ENCODE peak calls at places on chromosomes 16 and 17, in five cellular contexts. W is CD4-positive, alpha-beta T cell; X is NCI-H1436; S is NAMALWA; D is CD4-positive, CD25-positive, alpha-beta regulatory T cell. P is an unnamed sample.

GRCh38 chr16:89633064-89633631 is 19.7 kb downstream of the DPEP1 start:
- DNase-seq in W (no peak), X (no peak), S (no peak), D (no peak), P (no peak)

GRCh38 chr16:56360117-56361008 is 65.0 kb downstream of the AMFR start:
- DNase-seq in W (no peak), X (no peak), S (no peak), D (no peak), P (no peak)

GRCh38 chr17:77834170-77835115 is 124.1 kb upstream of the TNRC6C start:
- DNase-seq in W (peak), X (no peak), S (no peak), D (peak), P (peak)

GRCh38 chr17:41992576-41992975 is 24.7 kb downstream of the DNAJC7 start:
- DNase-seq in W (no peak), X (no peak), S (no peak), D (no peak), P (no peak)

GRCh38 chr16:76081936-76082335 is 195.3 kb upstream of the CNTNAP4 start:
- DNase-seq in W (no peak), X (no peak), S (no peak), D (no peak), P (no peak)

GRCh38 chr17:70268383-70268782 is 99.1 kb downstream of the KCNJ2 start:
- DNase-seq in W (no peak), X (no peak), S (no peak), D (no peak), P (no peak)

GRCh38 chr16:54462151-54462651 is 175.6 kb upstream of the IRX3 start:
- DNase-seq in W (no peak), X (no peak), S (no peak), D (no peak), P (no peak)

GRCh38 chr16:88369447-88370008 is 13.2 kb upstream of the ZNF469 start:
- DNase-seq in W (no peak), X (no peak), S (no peak), D (no peak), P (no peak)

GRCh38 chr16:26598061-26598460 is 468.7 kb upstream of the C16orf82 start:
- DNase-seq in W (no peak), X (no peak), S (no peak), D (peak), P (peak)

GRCh38 chr16:9134306-9134705 is 42.9 kb downstream of the HAPSTR1 start:
- DNase-seq in W (no peak), X (no peak), S (no peak), D (no peak), P (no peak)

GRCh38 chr16:53960954-53961616 is 257.1 kb downstream of the FTO start:
- DNase-seq in W (no peak), X (no peak), S (no peak), D (no peak), P (no peak)

GRCh38 chr17:68954146-68954971 is 833 bp downstream of the ABCA8 start:
- DNase-seq in W (no peak), X (no peak), S (no peak), D (no peak), P (no peak)

GRCh38 chr17:2792541-2793169 is 3.6 kb upstream of the RAP1GAP2 start:
- DNase-seq in W (peak), X (no peak), S (no peak), D (no peak), P (no peak)

GRCh38 chr17:62892870-62893338 is 73.1 kb upstream of the TANC2 start:
- DNase-seq in W (no peak), X (peak), S (no peak), D (peak), P (peak)

GRCh38 chr16:15521758-15522509 is 87.5 kb downstream of the BMERB1 start:
- DNase-seq in W (no peak), X (no peak), S (no peak), D (no peak), P (no peak)

GRCh38 chr17:8753976-8754440 is 4.3 kb downstream of the SPDYE4 start:
- DNase-seq in W (no peak), X (no peak), S (peak), D (peak), P (peak)

GRCh38 chr17:83125515-83126274 is 46.3 kb downstream of the METRNL start:
- DNase-seq in W (no peak), X (no peak), S (no peak), D (peak), P (peak)

GRCh38 chr17:57327176-57327970 is 71.0 kb downstream of the MSI2 start:
- DNase-seq in W (no peak), X (no peak), S (no peak), D (no peak), P (no peak)

GRCh38 chr16:2949705-2950399 is 14.2 kb upstream of the KREMEN2 start:
- DNase-seq in W (no peak), X (no peak), S (no peak), D (no peak), P (no peak)

GRCh38 chr17:77833769-77834168 is 124.7 kb upstream of the TNRC6C start:
- DNase-seq in W (no peak), X (no peak), S (no peak), D (no peak), P (no peak)

GRCh38 chr16:19284207-19284606 is 1.3 kb upstream of the CLEC19A start:
- DNase-seq in W (no peak), X (no peak), S (no peak), D (no peak), P (no peak)

GRCh38 chr17:1992541-1992940 is 32.6 kb downstream of the RTN4RL1 start:
- DNase-seq in W (no peak), X (no peak), S (no peak), D (no peak), P (no peak)

GRCh38 chr16:19672378-19672777 is 45.6 kb downstream of the KNOP1 start:
- DNase-seq in W (no peak), X (no peak), S (no peak), D (no peak), P (no peak)

GRCh38 chr17:59506907-59507726 is 58.3 kb upstream of the DHX40 start:
- DNase-seq in W (no peak), X (no peak), S (no peak), D (no peak), P (no peak)

GRCh38 chr17:75785016-75785769 is 587 bp downstream of the UNK start:
- DNase-seq in W (peak), X (peak), S (peak), D (peak), P (no peak)

GRCh38 chr17:47325176-47325575 is 1.4 kb downstream of the EFCAB13 start:
- DNase-seq in W (no peak), X (no peak), S (peak), D (no peak), P (no peak)

GRCh38 chr17:78240839-78241238 is 9.4 kb downstream of the TMEM235 start:
- DNase-seq in W (no peak), X (no peak), S (peak), D (no peak), P (no peak)

GRCh38 chr16:48608871-48609452 is 1.0 kb downstream of the N4BP1 start:
- DNase-seq in W (no peak), X (no peak), S (no peak), D (no peak), P (no peak)

GRCh38 chr16:27202923-27203428 is 350 bp upstream of the KDM8 start:
- DNase-seq in W (no peak), X (no peak), S (no peak), D (no peak), P (no peak)

P was measured in KBM-7.